ENCODE peak calls at places on chromosomes 1 and 21, in four cellular contexts. R, E, X and G are unnamed samples.

GRCh38 chr1:67174716-67175284 is 8.5 kb downstream of the IL23R start:
- DNase-seq in R (no peak), E (no peak), X (no peak), G (no peak)

GRCh38 chr1:96764469-96764868 is 42.9 kb downstream of the PTBP2 start:
- DNase-seq in R (no peak), X (no peak), E (no peak), G (no peak)

GRCh38 chr1:1437033-1437903 is 1.8 kb downstream of the VWA1 start:
- DNase-seq in X (no peak), E (no peak), R (no peak), G (no peak)

GRCh38 chr1:17539526-17540254 is at the start of gene ARHGEF10L:
- DNase-seq in R (no peak), E (no peak), X (no peak), G (no peak)

GRCh38 chr1:205748398-205749093 is 1.4 kb downstream of the NUCKS1 start:
- DNase-seq in E (peak), X (no peak), R (no peak), G (no peak)

GRCh38 chr21:29639366-29640232 is 300.2 kb downstream of the GRIK1 start:
- DNase-seq in R (no peak), X (no peak), E (no peak), G (no peak)

GRCh38 chr21:43639470-43640178 is 19.7 kb downstream of the HSF2BP start:
- DNase-seq in R (no peak), E (peak), X (no peak), G (no peak)

GRCh38 chr1:167935252-167936067 is 1.0 kb upstream of the DCAF6 start:
- DNase-seq in R (peak), E (peak), X (no peak), G (no peak)

GRCh38 chr1:217896490-217896889 is 265.3 kb downstream of the SPATA17 start:
- DNase-seq in X (no peak), R (no peak), E (no peak), G (no peak)

GRCh38 chr21:38768385-38769071 is 37.2 kb upstream of the ETS2 start:
- DNase-seq in X (no peak), R (peak), E (peak), G (no peak)

GRCh38 chr1:3807769-3808168 is 11.5 kb upstream of the LRRC47 start:
- DNase-seq in E (no peak), X (no peak), R (no peak), G (no peak)

GRCh38 chr1:3910769-3911520 is 10.9 kb upstream of the C1orf174 start:
- DNase-seq in R (peak), E (peak), X (peak), G (peak)

GRCh38 chr1:41437011-41437355 is 47.5 kb downstream of the EDN2 start:
- DNase-seq in X (no peak), R (no peak), E (no peak), G (no peak)

GRCh38 chr1:195763907-195764183 is 844.4 kb downstream of the KCNT2 start:
- DNase-seq in R (no peak), X (no peak), E (no peak), G (no peak)